ENCODE peak calls at places on chromosomes 7 and 10, in five cellular contexts. R, G, Q, B and U are unnamed samples. For H3K4me1, the result is how much of the 10 kb centered on the place peaks cover.

GRCh38 chr7:158818325-158819213 is 10.7 kb downstream of the ESYT2 start:
- DNase-seq in Q (peak), R (peak), G (peak), B (peak), U (peak)

GRCh38 chr7:20381406-20382034 is 50.8 kb downstream of the ITGB8 start:
- DNase-seq in R (no peak), G (peak), B (no peak), Q (no peak), U (no peak)

GRCh38 chr10:109889867-109890266 is 33.4 kb downstream of the XPNPEP1 start:
- DNase-seq in R (peak), B (no peak), G (no peak), Q (no peak), U (no peak)

GRCh38 chr10:73647211-73647874 is 6.1 kb upstream of the MYOZ1 start:
- DNase-seq in G (peak), B (peak), R (no peak), Q (peak), U (peak)

GRCh38 chr7:91800389-91800788 is 80.1 kb downstream of the MTERF1 start:
- DNase-seq in R (no peak), Q (no peak), G (no peak), B (no peak), U (no peak)

GRCh38 chr10:131174211-131174565 is 137.3 kb downstream of the TCERG1L start:
- DNase-seq in B (no peak), G (no peak), R (no peak), Q (no peak), U (no peak)

GRCh38 chr10:89206402-89207180 is 526 bp downstream of the CH25H start:
- DNase-seq in B (peak), G (peak), R (no peak), Q (no peak), U (no peak)

GRCh38 chr7:96236198-96237039 is 85.5 kb downstream of the SLC25A13 start:
- DNase-seq in B (no peak), Q (no peak), G (peak), R (peak), U (no peak)

GRCh38 chr7:107613948-107614347 is 33.9 kb downstream of the BCAP29 start:
- DNase-seq in B (no peak), R (no peak), G (no peak), Q (no peak), U (no peak)

GRCh38 chr10:13678444-13678843 is 91.7 kb downstream of the PRPF18 start:
- DNase-seq in Q (no peak), B (no peak), G (no peak), R (no peak), U (no peak)

GRCh38 chr7:21345361-21345760 is 82.5 kb upstream of the SP4 start:
- DNase-seq in R (no peak), Q (no peak), B (no peak), G (no peak), U (no peak)

GRCh38 chr10:53022663-53023088 is 250.1 kb upstream of the MBL2 start:
- DNase-seq in Q (no peak), B (no peak), R (no peak), G (no peak), U (no peak)

GRCh38 chr7:54581511-54581910 is 39.3 kb downstream of the VSTM2A start:
- DNase-seq in B (no peak), G (no peak), R (peak), Q (no peak), U (no peak)

DNA sequence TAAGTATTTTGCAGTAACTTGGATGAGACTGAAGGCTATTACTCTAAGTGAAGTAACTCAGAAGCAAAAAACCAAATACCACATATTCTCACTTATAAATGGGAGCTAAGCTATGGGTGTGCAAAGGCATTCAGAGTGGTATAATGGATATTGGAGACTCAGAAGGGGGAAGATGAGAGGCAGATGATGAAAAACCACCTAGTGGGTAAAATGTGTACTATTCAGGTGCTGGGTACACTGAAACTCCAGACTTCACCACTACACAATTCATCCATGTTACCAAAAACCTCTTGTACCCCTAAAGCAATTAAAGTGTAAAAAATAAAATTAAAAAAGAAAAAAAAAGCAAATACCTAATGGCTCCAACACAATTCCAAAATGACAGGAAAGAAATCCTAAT is 351.7 kb downstream of the NXPH1 start:
- DNase-seq in R (no peak), G (no peak), B (no peak), Q (no peak), U (no peak)
- TF ChIP-seq CTCF in R (no peak), G (no peak), B (no peak), Q (peak), U (no peak)

GRCh38 chr10:125054216-125054615 is 106.1 kb downstream of the CTBP2 start:
- DNase-seq in G (no peak), Q (no peak), R (no peak), B (no peak), U (no peak)
- H3K4me1 ChIP-seq in G (under half), Q (under half), R (under half), B (under half), U (under half)

DNA sequence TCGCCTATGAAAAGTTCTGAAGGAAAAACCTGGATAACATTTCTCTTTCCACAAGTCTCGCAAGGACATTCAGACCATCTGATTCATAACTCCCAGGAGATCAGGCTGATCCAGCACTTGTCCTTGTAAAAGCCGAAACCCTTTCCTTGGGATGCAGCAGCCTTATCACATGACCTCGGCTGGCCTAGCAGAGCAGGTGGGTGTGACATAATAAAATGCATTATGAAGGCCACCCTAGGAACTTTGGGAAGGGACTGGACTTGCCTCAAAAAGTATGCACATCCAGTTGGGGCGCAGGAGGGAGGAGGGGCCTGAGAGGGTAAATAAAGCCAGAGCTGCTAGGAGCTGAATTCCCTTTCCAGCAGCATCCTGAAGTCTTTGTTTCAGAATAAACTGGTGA is 260.9 kb downstream of the SNX13 start:
- DNase-seq in Q (peak), G (no peak), B (no peak), R (no peak), U (no peak)
- H3K27ac ChIP-seq in Q (peak), G (no peak), B (no peak), R (peak), U (no peak)

GRCh38 chr7:16604054-16604453 is 41.5 kb downstream of the ANKMY2 start:
- DNase-seq in B (no peak), Q (no peak), G (no peak), R (no peak), U (no peak)
- TF ChIP-seq CTCF in B (no peak), Q (no peak), G (peak), R (no peak), U (no peak)

DNA sequence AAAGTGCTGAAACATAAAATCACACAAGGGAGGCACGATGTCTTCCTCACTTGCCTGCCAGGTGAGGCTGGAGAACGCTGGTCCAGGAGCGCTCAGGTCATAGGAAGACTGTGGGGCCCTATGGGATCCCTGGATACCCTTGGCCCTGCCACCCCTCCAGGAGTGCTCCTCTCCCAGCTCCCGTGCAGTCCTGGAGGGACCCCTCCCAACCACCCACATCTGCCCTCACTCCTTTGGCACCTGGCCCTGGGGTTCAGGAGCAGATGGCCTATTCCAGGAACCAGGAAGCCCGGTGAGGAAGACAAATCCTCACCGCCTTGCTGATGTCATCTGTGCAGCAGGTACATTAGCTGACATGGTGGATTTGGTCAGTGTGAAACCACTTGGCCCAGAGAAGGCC is 3.7 kb upstream of the CXCL12 start:
- DNase-seq in G (no peak), R (no peak), Q (no peak), B (no peak), U (no peak)
- H3K4me1 ChIP-seq in G (under half), R (under half), Q (under half), B (under half), U (under half)

GRCh38 chr10:6017781-6018354 is 40.5 kb upstream of the IL15RA start:
- DNase-seq in G (no peak), R (no peak), B (peak), Q (no peak), U (no peak)
- H3K27ac ChIP-seq in G (no peak), R (no peak), B (peak), Q (no peak), U (no peak)

GRCh38 chr10:50650481-50650880 is 26.7 kb upstream of the SGMS1 start:
- DNase-seq in B (no peak), G (no peak), Q (no peak), R (no peak), U (no peak)

GRCh38 chr10:50651808-50652207 is 28.1 kb upstream of the SGMS1 start:
- DNase-seq in G (no peak), R (no peak), B (no peak), Q (no peak), U (no peak)

GRCh38 chr10:50645241-50645640 is 21.5 kb upstream of the SGMS1 start:
- DNase-seq in B (no peak), Q (no peak), G (no peak), R (no peak), U (no peak)

GRCh38 chr10:50648935-50649227 is 25.1 kb upstream of the SGMS1 start:
- DNase-seq in G (no peak), B (no peak), R (no peak), Q (no peak), U (no peak)

GRCh38 chr10:50648089-50648934 is 24.6 kb upstream of the SGMS1 start:
- DNase-seq in R (no peak), G (no peak), B (no peak), Q (no peak), U (no peak)
- TF ChIP-seq CTCF in R (no peak), G (no peak), B (no peak), Q (no peak), U (no peak)

GRCh38 chr7:130949550-130949949 is 215.5 kb upstream of the KLF14 start:
- DNase-seq in R (no peak), Q (no peak), G (no peak), B (no peak), U (no peak)
- H3K4me1 ChIP-seq in R (under half), Q (under half), G (under half), B (under half), U (under half)

GRCh38 chr10:86944471-86944870 is 12.9 kb downstream of the MMRN2 start:
- DNase-seq in G (no peak), B (no peak), Q (no peak), R (peak), U (no peak)
- H3K27ac ChIP-seq in G (no peak), B (no peak), Q (no peak), R (no peak), U (no peak)

DNA sequence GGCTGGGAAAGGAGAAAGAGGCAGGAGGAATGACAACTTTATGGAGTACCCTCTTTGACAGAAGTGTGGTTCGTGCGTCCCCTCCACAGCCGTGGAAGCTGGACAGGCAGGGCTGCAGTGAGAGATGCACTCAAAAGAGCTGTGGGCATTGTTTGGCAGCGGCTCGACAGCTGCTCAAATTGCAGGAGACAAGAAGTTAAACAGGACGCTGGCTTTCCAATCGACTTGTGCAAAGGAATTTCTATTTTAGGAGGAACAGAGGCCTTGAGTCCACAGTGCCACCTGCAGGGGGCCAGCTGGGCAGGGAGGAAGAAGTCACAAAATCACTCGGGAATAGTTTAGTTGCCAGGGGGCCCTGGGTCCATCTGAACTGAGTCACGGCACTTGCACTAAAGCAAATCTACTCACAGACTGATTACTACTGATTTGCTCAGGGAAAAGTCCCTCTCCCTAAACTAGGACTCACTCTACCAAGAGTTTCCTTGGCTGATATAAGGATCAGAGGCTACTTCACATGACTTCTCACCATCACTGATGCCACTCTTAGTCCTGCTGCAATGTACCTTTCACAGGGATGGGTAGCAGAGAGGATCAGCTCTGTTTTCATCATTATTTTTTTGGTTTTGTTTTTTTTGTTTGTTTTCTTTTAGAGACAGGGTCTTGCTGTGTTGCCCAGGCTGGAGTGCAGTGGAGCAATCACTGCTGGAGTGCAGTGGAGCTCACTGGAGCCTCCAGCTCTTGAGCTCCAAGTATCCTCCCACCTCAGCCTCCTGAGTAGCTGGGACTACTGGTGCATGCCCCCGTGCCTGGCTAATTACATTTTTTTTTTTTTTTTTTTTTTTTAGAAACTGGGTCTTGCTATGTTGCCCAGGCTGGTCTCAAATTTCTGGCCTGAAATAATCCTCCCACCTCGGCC is 200.8 kb downstream of the JCAD start:
- DNase-seq in R (peak), B (peak), G (peak), Q (peak), U (peak)
- TF ChIP-seq CTCF in R (peak), B (peak), G (peak), Q (peak), U (peak)